ENCODE peak calls at places on chromosomes 6 and 20, in four cellular contexts. Q, C, Z and B are unnamed samples.

GRCh38 chr6:150494236-150494635 is 105.4 kb upstream of the PLEKHG1 start:
- DNase-seq in Q (no peak), Z (no peak), C (no peak), B (no peak)

GRCh38 chr20:46552460-46553420 is 2.3 kb upstream of the OCSTAMP start:
- DNase-seq in C (no peak), Z (no peak), Q (no peak), B (no peak)

GRCh38 chr6:82246370-82246769 is 1.2 kb downstream of the IBTK start:
- DNase-seq in Q (no peak), Z (peak), C (no peak), B (peak)

GRCh38 chr20:63707558-63708300 is at the start of the genes ARFRP1 and ZGPAT:
- DNase-seq in Q (peak), Z (peak), C (peak), B (peak)

GRCh38 chr20:11454966-11455799 is 462.5 kb upstream of the BTBD3 start:
- DNase-seq in Q (peak), Z (no peak), C (no peak), B (no peak)

GRCh38 chr6:138088307-138088744 is 18.9 kb downstream of the PERP start:
- DNase-seq in Z (peak), C (no peak), Q (peak), B (no peak)

GRCh38 chr6:11209941-11210340 is 22.5 kb downstream of the NEDD9 start:
- DNase-seq in Z (no peak), Q (no peak), C (no peak), B (no peak)

GRCh38 chr6:134741193-134741521 is 208.7 kb downstream of the ALDH8A1 start:
- DNase-seq in Z (no peak), C (no peak), Q (no peak), B (no peak)

GRCh38 chr6:35282472-35282871 is 15.1 kb upstream of the DEF6 start:
- DNase-seq in Z (no peak), C (no peak), Q (no peak), B (no peak)

GRCh38 chr6:170175644-170176620 is 114.9 kb downstream of the DLL1 start:
- DNase-seq in Z (no peak), C (peak), Q (no peak), B (no peak)

GRCh38 chr6:97102152-97102790 is 177.7 kb downstream of the KLHL32 start:
- DNase-seq in Q (no peak), C (no peak), Z (no peak), B (no peak)

GRCh38 chr6:156021746-156022396 is 566.2 kb upstream of the NOX3 start:
- DNase-seq in Z (no peak), C (no peak), Q (no peak), B (no peak)

GRCh38 chr6:19995575-19996257 is 158.5 kb downstream of the ID4 start:
- DNase-seq in Q (no peak), Z (no peak), C (no peak), B (peak)

GRCh38 chr6:27753668-27754407 is 158.4 kb downstream of the OR2B2 start:
- DNase-seq in C (peak), Q (peak), Z (peak), B (peak)

GRCh38 chr20:61135966-61136365 is 116.1 kb upstream of the CDH4 start:
- DNase-seq in Z (no peak), C (no peak), Q (no peak), B (no peak)

GRCh38 chr20:37329481-37330165 is 16.3 kb upstream of the SRC start:
- DNase-seq in Z (peak), C (no peak), Q (no peak), B (peak)

GRCh38 chr6:72649032-72649984 is 27.4 kb downstream of the KCNQ5 start:
- DNase-seq in Z (no peak), C (no peak), Q (no peak), B (no peak)

GRCh38 chr6:165605901-165606739 is 56.9 kb downstream of the PDE10A start:
- DNase-seq in C (no peak), Q (no peak), Z (no peak), B (no peak)

GRCh38 chr6:23547851-23548250 is 578.2 kb upstream of the NRSN1 start:
- DNase-seq in Z (peak), C (no peak), Q (no peak), B (no peak)

GRCh38 chr6:28496099-28496779 is 19.4 kb downstream of the GPX6 start:
- DNase-seq in C (no peak), Z (peak), Q (peak), B (no peak)

GRCh38 chr6:30463651-30464618 is 25.4 kb upstream of the HLA-E start:
- DNase-seq in Q (no peak), C (no peak), Z (peak), B (no peak)

GRCh38 chr6:75381878-75382633 is 97.5 kb upstream of the TMEM30A start:
- DNase-seq in C (no peak), Z (no peak), Q (no peak), B (no peak)

GRCh38 chr6:10528170-10528981 is 7.2 kb downstream of the GCNT2 start:
- DNase-seq in Z (peak), C (no peak), Q (no peak), B (no peak)

GRCh38 chr6:114194362-114195343 is 148.2 kb downstream of the HS3ST5 start:
- DNase-seq in Z (no peak), Q (no peak), C (no peak), B (no peak)

GRCh38 chr6:21900730-21901129 is 307.2 kb downstream of the SOX4 start:
- DNase-seq in Q (no peak), Z (no peak), C (no peak), B (no peak)

DNA sequence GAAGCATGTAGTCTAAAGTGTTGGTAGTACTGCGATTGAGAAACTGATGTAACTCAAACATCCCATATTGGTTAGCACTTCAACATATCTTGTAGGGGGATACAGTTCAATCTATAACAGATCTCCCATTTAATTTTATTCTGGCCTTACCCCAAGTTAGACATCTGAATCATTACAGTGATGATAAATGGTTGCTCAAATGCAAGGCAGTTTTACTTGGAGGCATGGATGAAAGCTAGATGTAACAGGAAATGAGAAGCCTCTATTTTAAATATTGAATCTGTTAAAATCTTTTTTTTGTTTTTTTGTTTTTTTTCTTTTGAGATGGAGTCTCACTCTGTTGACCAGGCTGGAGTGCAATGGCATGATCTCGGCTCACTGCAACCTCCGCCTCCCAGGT is 44.2 kb upstream of the FAM50B start:
- DNase-seq in Q (no peak), C (no peak), Z (no peak), B (no peak)
- TF ChIP-seq SRF in Q (no peak), C (no peak), Z (no peak), B (no peak)

GRCh38 chr6:144710207-144710606 is 425.1 kb downstream of the UTRN start:
- DNase-seq in Q (no peak), C (no peak), Z (no peak), B (no peak)
- TF ChIP-seq FOSL1 in Q (peak), C (no peak), Z (no peak), B (no peak)

GRCh38 chr20:54199721-54200176 is 8.1 kb upstream of the PFDN4 start:
- DNase-seq in Z (peak), C (peak), Q (peak), B (peak)
- TF ChIP-seq SRF in Z (peak), C (no peak), Q (no peak), B (no peak)

GRCh38 chr20:51735728-51736600 is 32.2 kb downstream of the ATP9A start:
- DNase-seq in Q (no peak), Z (no peak), C (no peak), B (no peak)

GRCh38 chr20:51739722-51740249 is 28.4 kb downstream of the ATP9A start:
- DNase-seq in Z (no peak), Q (no peak), C (no peak), B (no peak)

GRCh38 chr20:51738877-51739447 is 29.2 kb downstream of the ATP9A start:
- DNase-seq in Q (peak), C (no peak), Z (no peak), B (peak)

GRCh38 chr20:51734876-51735499 is 33.2 kb downstream of the ATP9A start:
- DNase-seq in Z (peak), C (no peak), Q (no peak), B (no peak)

GRCh38 chr20:51736947-51737346 is 31.2 kb downstream of the ATP9A start:
- DNase-seq in Q (no peak), Z (no peak), C (no peak), B (no peak)
- TF ChIP-seq FOSL1 in Q (no peak), Z (no peak), C (no peak), B (no peak)

GRCh38 chr20:54061106-54061881 is 9.1 kb downstream of the BCAS1 start:
- DNase-seq in C (no peak), Z (no peak), Q (no peak), B (no peak)
- TF ChIP-seq SRF in C (no peak), Z (no peak), Q (no peak), B (no peak)

GRCh38 chr20:17682103-17682888 is at the start of gene RRBP1:
- DNase-seq in Z (peak), Q (peak), C (peak), B (peak)

GRCh38 chr20:17680128-17680835 is 1.8 kb downstream of the RRBP1 start:
- DNase-seq in Z (peak), C (no peak), Q (no peak), B (peak)

GRCh38 chr20:17681741-17682102 is 320 bp downstream of the RRBP1 start:
- DNase-seq in Q (no peak), Z (no peak), C (no peak), B (no peak)

GRCh38 chr20:17679786-17680127 is 2.3 kb downstream of the RRBP1 start:
- DNase-seq in Q (no peak), C (no peak), Z (no peak), B (no peak)

GRCh38 chr20:17680836-17681740 is 954 bp downstream of the RRBP1 start:
- DNase-seq in Q (no peak), Z (peak), C (peak), B (peak)
- TF ChIP-seq FOSL1 in Q (no peak), Z (no peak), C (no peak), B (no peak)